ENCODE peak calls at places on chromosome 19, in nine cellular contexts. One of them, this sample, is unnamed.

GRCh38 chr19:39038098-39038497 is 5.7 kb upstream of the FBXO27 start:
- DNase-seq in CD8-positive, alpha-beta T cell: no peak
- DNase-seq in left ventricle myocardium inferior: no peak
- DNase-seq in cardiac muscle cell: peak; percentile 65
- DNase-seq in fibroblast of lung: peak; percentile 43
- DNase-seq in breast epithelium: no peak
- DNase-seq in bronchial epithelial cell: peak; percentile 67
- DNase-seq in AG04450: no peak
- DNase-seq in NT2/D1: no peak
- DNase-seq in this sample: peak; percentile 77

GRCh38 chr19:4831351-4832340 is at the start of gene TICAM1:
- DNase-seq in CD8-positive, alpha-beta T cell: peak; percentile 70
- DNase-seq in fibroblast of lung: peak; percentile 40
- DNase-seq in left ventricle myocardium inferior: peak; percentile 83
- DNase-seq in bronchial epithelial cell: peak; percentile 75
- DNase-seq in breast epithelium: peak; percentile 71
- DNase-seq in cardiac muscle cell: peak; percentile 32
- DNase-seq in NT2/D1: no peak
- DNase-seq in AG04450: no peak
- DNase-seq in this sample: peak; percentile 85

GRCh38 chr19:31595521-31595920 is 246.3 kb upstream of the TSHZ3 start:
- DNase-seq in bronchial epithelial cell: no peak
- DNase-seq in breast epithelium: no peak
- DNase-seq in fibroblast of lung: no peak
- DNase-seq in AG04450: no peak
- DNase-seq in CD8-positive, alpha-beta T cell: no peak
- DNase-seq in left ventricle myocardium inferior: no peak
- DNase-seq in cardiac muscle cell: no peak
- DNase-seq in NT2/D1: no peak
- DNase-seq in this sample: no peak

GRCh38 chr19:19655051-19655594 is 8.4 kb downstream of the ATP13A1 start:
- DNase-seq in CD8-positive, alpha-beta T cell: no peak
- DNase-seq in cardiac muscle cell: no peak
- DNase-seq in bronchial epithelial cell: no peak
- DNase-seq in NT2/D1: no peak
- DNase-seq in fibroblast of lung: no peak
- DNase-seq in breast epithelium: no peak
- DNase-seq in left ventricle myocardium inferior: no peak
- DNase-seq in AG04450: no peak
- DNase-seq in this sample: peak; percentile 42

GRCh38 chr19:33731886-33732285 is 64.8 kb upstream of the KCTD15 start:
- DNase-seq in cardiac muscle cell: no peak
- DNase-seq in bronchial epithelial cell: no peak
- DNase-seq in left ventricle myocardium inferior: no peak
- DNase-seq in NT2/D1: no peak
- DNase-seq in AG04450: no peak
- DNase-seq in fibroblast of lung: no peak
- DNase-seq in breast epithelium: no peak
- DNase-seq in CD8-positive, alpha-beta T cell: no peak
- DNase-seq in this sample: no peak

GRCh38 chr19:4981681-4981958 is 12.7 kb downstream of the KDM4B start:
- DNase-seq in CD8-positive, alpha-beta T cell: no peak
- DNase-seq in AG04450: no peak
- DNase-seq in fibroblast of lung: no peak
- DNase-seq in cardiac muscle cell: no peak
- DNase-seq in bronchial epithelial cell: no peak
- DNase-seq in breast epithelium: no peak
- DNase-seq in left ventricle myocardium inferior: no peak
- DNase-seq in NT2/D1: no peak
- DNase-seq in this sample: peak; percentile 48

GRCh38 chr19:46349311-46349993 is 2.6 kb downstream of the PPP5C start:
- DNase-seq in left ventricle myocardium inferior: no peak
- DNase-seq in cardiac muscle cell: peak; percentile 28
- DNase-seq in breast epithelium: no peak
- DNase-seq in NT2/D1: no peak
- DNase-seq in CD8-positive, alpha-beta T cell: no peak
- DNase-seq in bronchial epithelial cell: no peak
- DNase-seq in fibroblast of lung: no peak
- DNase-seq in AG04450: no peak
- DNase-seq in this sample: no peak

GRCh38 chr19:11540642-11541041 is 2.0 kb downstream of the CNN1 start:
- DNase-seq in NT2/D1: no peak
- DNase-seq in AG04450: no peak
- DNase-seq in bronchial epithelial cell: no peak
- DNase-seq in cardiac muscle cell: no peak
- DNase-seq in fibroblast of lung: no peak
- DNase-seq in breast epithelium: no peak
- DNase-seq in left ventricle myocardium inferior: no peak
- DNase-seq in CD8-positive, alpha-beta T cell: no peak
- DNase-seq in this sample: peak; percentile 46

GRCh38 chr19:33395561-33396550 is 22.3 kb downstream of the CEBPG start:
- DNase-seq in breast epithelium: peak; percentile 61
- DNase-seq in left ventricle myocardium inferior: peak; percentile 59
- DNase-seq in fibroblast of lung: peak; percentile 46
- DNase-seq in bronchial epithelial cell: no peak
- DNase-seq in CD8-positive, alpha-beta T cell: no peak
- DNase-seq in NT2/D1: no peak
- DNase-seq in AG04450: no peak
- DNase-seq in cardiac muscle cell: no peak
- DNase-seq in this sample: peak; percentile 64

GRCh38 chr19:18660051-18660910 is 23.2 kb upstream of the CRTC1 start:
- DNase-seq in left ventricle myocardium inferior: peak; percentile 67
- DNase-seq in cardiac muscle cell: no peak
- DNase-seq in CD8-positive, alpha-beta T cell: no peak
- DNase-seq in AG04450: no peak
- DNase-seq in NT2/D1: no peak
- DNase-seq in fibroblast of lung: peak; percentile 47
- DNase-seq in breast epithelium: no peak
- DNase-seq in bronchial epithelial cell: no peak
- DNase-seq in this sample: peak; percentile 72

GRCh38 chr19:39592381-39592780 is 9.9 kb upstream of the LGALS13 start:
- DNase-seq in fibroblast of lung: no peak
- DNase-seq in AG04450: no peak
- DNase-seq in CD8-positive, alpha-beta T cell: no peak
- DNase-seq in breast epithelium: no peak
- DNase-seq in left ventricle myocardium inferior: no peak
- DNase-seq in bronchial epithelial cell: no peak
- DNase-seq in NT2/D1: no peak
- DNase-seq in cardiac muscle cell: no peak
- DNase-seq in this sample: no peak

GRCh38 chr19:10193666-10194499 is 870 bp downstream of the DNMT1 start:
- DNase-seq in breast epithelium: no peak
- DNase-seq in left ventricle myocardium inferior: no peak
- DNase-seq in NT2/D1: no peak
- DNase-seq in fibroblast of lung: peak; percentile 43
- DNase-seq in cardiac muscle cell: no peak
- DNase-seq in CD8-positive, alpha-beta T cell: peak; percentile 27
- DNase-seq in bronchial epithelial cell: peak; percentile 71
- DNase-seq in AG04450: no peak
- DNase-seq in this sample: peak; percentile 80

GRCh38 chr19:1680976-1681375 is 28.6 kb upstream of the TCF3 start:
- DNase-seq in CD8-positive, alpha-beta T cell: no peak
- DNase-seq in cardiac muscle cell: no peak
- DNase-seq in NT2/D1: no peak
- DNase-seq in AG04450: no peak
- DNase-seq in bronchial epithelial cell: no peak
- DNase-seq in left ventricle myocardium inferior: no peak
- DNase-seq in breast epithelium: no peak
- DNase-seq in fibroblast of lung: no peak
- DNase-seq in this sample: peak; percentile 39

GRCh38 chr19:15463865-15464371 is 426 bp downstream of the RASAL3 start:
- DNase-seq in NT2/D1: no peak
- DNase-seq in bronchial epithelial cell: no peak
- DNase-seq in left ventricle myocardium inferior: no peak
- DNase-seq in breast epithelium: no peak
- DNase-seq in AG04450: no peak
- DNase-seq in cardiac muscle cell: no peak
- DNase-seq in CD8-positive, alpha-beta T cell: peak; percentile 85
- DNase-seq in fibroblast of lung: no peak
- DNase-seq in this sample: peak; percentile 70

GRCh38 chr19:52066258-52066866 is 17.7 kb upstream of the ZNF432 start:
- DNase-seq in cardiac muscle cell: no peak
- DNase-seq in breast epithelium: no peak
- DNase-seq in AG04450: no peak
- DNase-seq in fibroblast of lung: no peak
- DNase-seq in bronchial epithelial cell: no peak
- DNase-seq in left ventricle myocardium inferior: no peak
- DNase-seq in CD8-positive, alpha-beta T cell: no peak
- DNase-seq in NT2/D1: no peak
- DNase-seq in this sample: no peak
- H3K4me3 ChIP-seq in cardiac muscle cell: no peak overlapping the region
- H3K4me3 ChIP-seq in breast epithelium: peak overlapping the region; percentile 24
- H3K4me3 ChIP-seq in AG04450: no peak overlapping the region
- H3K4me3 ChIP-seq in fibroblast of lung: no peak overlapping the region
- H3K4me3 ChIP-seq in bronchial epithelial cell: no peak overlapping the region
- H3K4me3 ChIP-seq in left ventricle myocardium inferior: no peak overlapping the region
- H3K4me3 ChIP-seq in CD8-positive, alpha-beta T cell: peak overlapping the region; percentile 13
- H3K4me3 ChIP-seq in NT2/D1: no peak overlapping the region
- H3K4me3 ChIP-seq in this sample: no peak overlapping the region

GRCh38 chr19:677601-678380 is 1.6 kb downstream of the FSTL3 start:
- DNase-seq in left ventricle myocardium inferior: no peak
- DNase-seq in CD8-positive, alpha-beta T cell: no peak
- DNase-seq in bronchial epithelial cell: peak; percentile 61
- DNase-seq in NT2/D1: no peak
- DNase-seq in cardiac muscle cell: no peak
- DNase-seq in fibroblast of lung: peak; percentile 44
- DNase-seq in AG04450: no peak
- DNase-seq in breast epithelium: no peak
- DNase-seq in this sample: peak; percentile 66

GRCh38 chr19:676343-677105 is at the start of gene FSTL3:
- DNase-seq in NT2/D1: no peak
- DNase-seq in breast epithelium: no peak
- DNase-seq in fibroblast of lung: peak; percentile 34
- DNase-seq in bronchial epithelial cell: no peak
- DNase-seq in CD8-positive, alpha-beta T cell: no peak
- DNase-seq in left ventricle myocardium inferior: no peak
- DNase-seq in cardiac muscle cell: peak; percentile 33
- DNase-seq in AG04450: no peak
- DNase-seq in this sample: peak; percentile 85

GRCh38 chr19:677201-677600 is 1.0 kb downstream of the FSTL3 start:
- DNase-seq in AG04450: peak; percentile 18
- DNase-seq in bronchial epithelial cell: peak; percentile 67
- DNase-seq in fibroblast of lung: peak; percentile 82
- DNase-seq in left ventricle myocardium inferior: peak; percentile 78
- DNase-seq in breast epithelium: peak; percentile 77
- DNase-seq in CD8-positive, alpha-beta T cell: no peak
- DNase-seq in NT2/D1: no peak
- DNase-seq in cardiac muscle cell: no peak
- DNase-seq in this sample: peak; percentile 70

GRCh38 chr19:674282-675151 is 1.7 kb upstream of the FSTL3 start:
- DNase-seq in AG04450: no peak
- DNase-seq in NT2/D1: no peak
- DNase-seq in fibroblast of lung: no peak
- DNase-seq in left ventricle myocardium inferior: peak; percentile 58
- DNase-seq in cardiac muscle cell: no peak
- DNase-seq in bronchial epithelial cell: no peak
- DNase-seq in CD8-positive, alpha-beta T cell: no peak
- DNase-seq in breast epithelium: no peak
- DNase-seq in this sample: peak; percentile 54

GRCh38 chr19:676007-676342 is 217 bp upstream of the FSTL3 start:
- DNase-seq in breast epithelium: no peak
- DNase-seq in CD8-positive, alpha-beta T cell: no peak
- DNase-seq in AG04450: no peak
- DNase-seq in NT2/D1: no peak
- DNase-seq in fibroblast of lung: no peak
- DNase-seq in left ventricle myocardium inferior: peak; percentile 62
- DNase-seq in cardiac muscle cell: no peak
- DNase-seq in bronchial epithelial cell: no peak
- DNase-seq in this sample: no peak
- H3K4me3 ChIP-seq in breast epithelium: peak overlapping the region; percentile 81
- H3K4me3 ChIP-seq in CD8-positive, alpha-beta T cell: no peak overlapping the region
- H3K4me3 ChIP-seq in AG04450: peak overlapping the region; percentile 41
- H3K4me3 ChIP-seq in NT2/D1: peak overlapping the region; percentile 21
- H3K4me3 ChIP-seq in fibroblast of lung: no peak overlapping the region
- H3K4me3 ChIP-seq in left ventricle myocardium inferior: peak overlapping the region; percentile 90
- H3K4me3 ChIP-seq in cardiac muscle cell: no peak overlapping the region
- H3K4me3 ChIP-seq in bronchial epithelial cell: peak overlapping the region; percentile 48
- H3K4me3 ChIP-seq in this sample: peak overlapping the region; percentile 29

GRCh38 chr19:57807541-57807940 is 7.2 kb downstream of the ZNF552 start:
- DNase-seq in breast epithelium: no peak
- DNase-seq in left ventricle myocardium inferior: no peak
- DNase-seq in CD8-positive, alpha-beta T cell: no peak
- DNase-seq in fibroblast of lung: no peak
- DNase-seq in bronchial epithelial cell: peak; percentile 34
- DNase-seq in NT2/D1: no peak
- DNase-seq in AG04450: no peak
- DNase-seq in cardiac muscle cell: no peak
- DNase-seq in this sample: no peak

GRCh38 chr19:57800696-57801095 is 14.0 kb downstream of the ZNF552 start:
- DNase-seq in breast epithelium: no peak
- DNase-seq in NT2/D1: no peak
- DNase-seq in AG04450: no peak
- DNase-seq in fibroblast of lung: no peak
- DNase-seq in bronchial epithelial cell: no peak
- DNase-seq in cardiac muscle cell: no peak
- DNase-seq in CD8-positive, alpha-beta T cell: no peak
- DNase-seq in left ventricle myocardium inferior: no peak
- DNase-seq in this sample: no peak

GRCh38 chr19:57802269-57802668 is 12.4 kb downstream of the ZNF552 start:
- DNase-seq in fibroblast of lung: no peak
- DNase-seq in breast epithelium: no peak
- DNase-seq in bronchial epithelial cell: no peak
- DNase-seq in CD8-positive, alpha-beta T cell: no peak
- DNase-seq in cardiac muscle cell: no peak
- DNase-seq in AG04450: no peak
- DNase-seq in NT2/D1: no peak
- DNase-seq in left ventricle myocardium inferior: no peak
- DNase-seq in this sample: peak; percentile 38

GRCh38 chr19:57803594-57804325 is 11.0 kb downstream of the ZNF552 start:
- DNase-seq in left ventricle myocardium inferior: no peak
- DNase-seq in breast epithelium: no peak
- DNase-seq in AG04450: peak; percentile 48
- DNase-seq in CD8-positive, alpha-beta T cell: no peak
- DNase-seq in cardiac muscle cell: peak; percentile 36
- DNase-seq in NT2/D1: peak; percentile 73
- DNase-seq in fibroblast of lung: peak; percentile 58
- DNase-seq in bronchial epithelial cell: peak; percentile 62
- DNase-seq in this sample: peak; percentile 74

DNA sequence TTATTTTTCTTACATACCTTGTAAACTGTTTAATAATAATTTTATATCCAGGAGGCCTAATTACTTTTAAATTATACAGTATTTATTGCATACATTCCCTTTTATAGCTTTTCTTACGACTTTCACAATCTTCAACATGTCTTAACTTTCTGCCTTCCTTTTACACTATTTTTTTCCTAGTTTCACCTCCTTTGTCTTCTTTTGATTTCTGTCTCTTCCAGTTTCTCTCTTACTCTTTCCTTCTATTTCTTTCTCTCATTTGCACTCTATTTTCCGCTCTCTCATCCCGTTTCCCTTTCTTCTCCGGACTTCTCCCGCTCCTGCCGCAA is 11.5 kb downstream of the ZNF552 start:
- DNase-seq in NT2/D1: no peak
- DNase-seq in bronchial epithelial cell: no peak
- DNase-seq in cardiac muscle cell: no peak
- DNase-seq in AG04450: no peak
- DNase-seq in CD8-positive, alpha-beta T cell: no peak
- DNase-seq in left ventricle myocardium inferior: no peak
- DNase-seq in fibroblast of lung: no peak
- DNase-seq in breast epithelium: no peak
- DNase-seq in this sample: no peak
- H3K4me3 ChIP-seq in NT2/D1: peak overlapping the region; percentile 26
- H3K4me3 ChIP-seq in bronchial epithelial cell: peak overlapping the region; percentile 40
- H3K4me3 ChIP-seq in cardiac muscle cell: peak overlapping the region; percentile 41
- H3K4me3 ChIP-seq in AG04450: peak overlapping the region; percentile 80
- H3K4me3 ChIP-seq in CD8-positive, alpha-beta T cell: peak overlapping the region; percentile 57
- H3K4me3 ChIP-seq in left ventricle myocardium inferior: peak overlapping the region; percentile 64
- H3K4me3 ChIP-seq in fibroblast of lung: peak overlapping the region; percentile 73
- H3K4me3 ChIP-seq in breast epithelium: peak overlapping the region; percentile 73
- H3K4me3 ChIP-seq in this sample: peak overlapping the region; percentile 46

GRCh38 chr19:48329167-48329891 is 4.0 kb downstream of the EMP3 start:
- DNase-seq in left ventricle myocardium inferior: no peak
- DNase-seq in CD8-positive, alpha-beta T cell: peak; percentile 49
- DNase-seq in fibroblast of lung: peak; percentile 47
- DNase-seq in bronchial epithelial cell: peak; percentile 68
- DNase-seq in cardiac muscle cell: no peak
- DNase-seq in breast epithelium: no peak
- DNase-seq in AG04450: no peak
- DNase-seq in NT2/D1: no peak
- DNase-seq in this sample: peak; percentile 75
- H3K4me3 ChIP-seq in left ventricle myocardium inferior: peak overlapping the region; percentile 69
- H3K4me3 ChIP-seq in CD8-positive, alpha-beta T cell: peak overlapping the region; percentile 38
- H3K4me3 ChIP-seq in fibroblast of lung: peak overlapping the region; percentile 9
- H3K4me3 ChIP-seq in bronchial epithelial cell: no peak overlapping the region
- H3K4me3 ChIP-seq in cardiac muscle cell: no peak overlapping the region
- H3K4me3 ChIP-seq in breast epithelium: no peak overlapping the region
- H3K4me3 ChIP-seq in AG04450: peak overlapping the region; percentile 10
- H3K4me3 ChIP-seq in NT2/D1: no peak overlapping the region
- H3K4me3 ChIP-seq in this sample: peak overlapping the region; percentile 61

This sample was measured in H7.